ENCODE peak calls at places on chromosomes 11 and 22, in seven cellular contexts. J is occipital lobe; U is caudate nucleus; D is stimulated activated CD8-positive, alpha-beta memory T cell treated with anti-CD3 and anti-CD28 coated beads, Interleukin-2, amount 100 ng/mL, for 1 hour; B is activated T-helper 1 cell treated with anti-CD3 and anti-CD28 coated beads, Interleukin-12 subunit alpha, Interleukin-12 subunit beta, Interleukin-2, Interleukin-4 antibody, amounts not matched to agents 30 ng/mL and 10 ng/mL and 1 ng/mL, durations not matched to agents 14 hours and 24 hours and 36 hours; V is pancreas; H is cardiac fibroblast. X is an unnamed sample.

GRCh38 chr11:88629496-88629895 is 292.0 kb upstream of the CTSC start:
- DNase-seq in U (no peak), H (no peak), B (no peak), D (no peak), J (no peak), V (no peak), X (no peak)

GRCh38 chr22:29979645-29980303 is 96.8 kb downstream of the MTMR3 start:
- DNase-seq in V (no peak), B (no peak), H (no peak), J (no peak), U (no peak), D (no peak), X (no peak)

GRCh38 chr11:29200776-29201574 is 815.9 kb downstream of the KCNA4 start:
- DNase-seq in U (no peak), H (no peak), V (no peak), J (no peak), D (no peak), B (no peak), X (no peak)

GRCh38 chr11:75325713-75326438 is 25.6 kb downstream of the ARRB1 start:
- DNase-seq in V (no peak), U (peak), D (no peak), J (peak), H (peak), B (no peak), X (peak)

GRCh38 chr11:119206512-119207299 is 567 bp downstream of the CBL start:
- DNase-seq in B (peak), D (peak), J (no peak), V (peak), H (peak), U (peak), X (peak)

GRCh38 chr11:35103366-35104194 is 35.4 kb upstream of the CD44 start:
- DNase-seq in B (no peak), U (no peak), H (peak), V (no peak), D (no peak), J (no peak), X (no peak)

GRCh38 chr22:30241576-30242371 is 4.8 kb downstream of the LIF start:
- DNase-seq in H (no peak), B (no peak), D (no peak), U (no peak), V (no peak), J (no peak), X (no peak)

GRCh38 chr22:29030016-29030617 is 31.5 kb downstream of the C22orf31 start:
- DNase-seq in B (no peak), V (no peak), D (no peak), J (no peak), H (peak), U (no peak), X (no peak)

GRCh38 chr11:131666617-131667016 is 296.2 kb downstream of the NTM start:
- DNase-seq in V (no peak), H (no peak), B (no peak), D (no peak), J (no peak), U (no peak), X (no peak)